ENCODE peak calls at places on chromosomes 16 and 17, in ten cellular contexts. Y is central memory CD4-positive, alpha-beta T cell; P is H4; N is stomach; M is activated T-helper 9 cell treated with anti-CD3 and anti-CD28 coated beads, Interleukin-2, amount 50 U/mL, for 16 hours; R is activated CD8-positive, alpha-beta T cell treated with anti-CD3 and anti-CD28 coated beads for 36 hours; Q is uterus; K is stimulated activated CD4-positive, alpha-beta T cell treated with anti-CD3 and anti-CD28 coated beads, Interleukin-2, amount 100 ng/mL, for 24 hours; U is KBM-7; Z is fibroblast of villous mesenchyme. F is an unnamed sample.

GRCh38 chr17:69802045-69802740 is 272.8 kb upstream of the KCNJ16 start:
- DNase-seq in U (no peak), Q (no peak), K (no peak), R (no peak), Y (no peak), N (no peak), M (no peak), Z (peak; percentile 19), P (no peak), F (no peak)

GRCh38 chr17:48470388-48471034 is 40.5 kb upstream of the SKAP1 start:
- DNase-seq in K (no peak), M (no peak), N (no peak), U (no peak), Z (peak; percentile 41), R (no peak), P (peak; percentile 44), Q (no peak), Y (no peak), F (no peak)

GRCh38 chr17:63911041-63911635 is at the start of gene CSHL1:
- DNase-seq in Z (no peak), K (no peak), N (no peak), M (no peak), P (no peak), Q (no peak), U (no peak), R (no peak), Y (no peak), F (no peak)

GRCh38 chr17:49521088-49521450 is 26.0 kb downstream of the NGFR start:
- DNase-seq in N (no peak), U (no peak), Y (no peak), M (no peak), Z (no peak), K (no peak), P (no peak), Q (no peak), R (no peak), F (no peak)

GRCh38 chr17:3222505-3222904 is 15.0 kb downstream of the OR1A1 start:
- DNase-seq in P (no peak), Q (no peak), K (no peak), R (peak; percentile 13), Z (no peak), N (no peak), M (no peak), Y (no peak), U (no peak), F (no peak)

GRCh38 chr17:70059649-70060048 is 15.4 kb upstream of the KCNJ16 start:
- DNase-seq in K (no peak), U (no peak), Z (no peak), Y (no peak), M (no peak), P (no peak), Q (no peak), N (no peak), R (no peak), F (no peak)

GRCh38 chr16:89484923-89485679 is 5.3 kb downstream of the ANKRD11 start:
- DNase-seq in P (no peak), Y (no peak), Q (no peak), R (peak; percentile 58), N (no peak), K (no peak), M (no peak), U (no peak), Z (no peak), F (no peak)

GRCh38 chr16:58032710-58033293 is 7.2 kb downstream of the MMP15 start:
- DNase-seq in N (peak; percentile 89), P (no peak), U (no peak), R (no peak), Y (no peak), Q (no peak), M (no peak), Z (no peak), K (no peak), F (no peak)

GRCh38 chr17:31411707-31412285 is 20.3 kb downstream of the RAB11FIP4 start:
- DNase-seq in Y (no peak), R (no peak), N (no peak), Z (no peak), K (no peak), Q (no peak), U (no peak), M (no peak), P (no peak), F (no peak)

GRCh38 chr17:18028684-18029540 is 10.1 kb downstream of the ATPAF2 start:
- DNase-seq in K (no peak), M (no peak), Q (no peak), U (no peak), Y (no peak), P (no peak), Z (no peak), N (no peak), R (no peak), F (no peak)

GRCh38 chr16:85441189-85441889 is 171.8 kb upstream of the GSE1 start:
- DNase-seq in Q (no peak), M (no peak), P (no peak), Z (no peak), N (no peak), U (peak; percentile 77), R (peak; percentile 26), K (no peak), Y (no peak), F (no peak)

GRCh38 chr16:80231888-80232287 is 308.9 kb upstream of the DYNLRB2 start:
- DNase-seq in R (peak; percentile 33), N (no peak), Y (no peak), P (peak; percentile 69), Q (no peak), M (no peak), K (peak; percentile 10), Z (peak; percentile 10), U (no peak), F (no peak)

GRCh38 chr17:75814900-75815373 is 29.3 kb downstream of the UNC13D start:
- DNase-seq in M (no peak), Q (no peak), Y (no peak), K (no peak), U (no peak), R (no peak), N (no peak), P (no peak), Z (peak; percentile 51), F (no peak)

GRCh38 chr17:16980813-16981731 is 9.2 kb upstream of the TNFRSF13B start:
- DNase-seq in U (no peak), N (no peak), M (no peak), R (no peak), Z (no peak), Y (no peak), Q (no peak), K (no peak), P (no peak), F (no peak)

GRCh38 chr16:73036074-73036826 is 11.7 kb downstream of the ZFHX3 start:
- DNase-seq in Q (no peak), P (no peak), K (no peak), M (no peak), N (no peak), U (no peak), Y (no peak), Z (no peak), R (no peak), F (no peak)

GRCh38 chr17:33816842-33817241 is 438.2 kb upstream of the CCL2 start:
- DNase-seq in K (no peak), N (no peak), U (no peak), R (no peak), Y (no peak), M (no peak), Q (no peak), Z (no peak), P (no peak), F (no peak)

GRCh38 chr17:41547921-41548843 is 20.1 kb upstream of the KRT19 start:
- DNase-seq in Y (no peak), U (peak; percentile 32), M (peak; percentile 38), R (peak; percentile 90), Q (peak; percentile 84), N (peak; percentile 79), Z (peak; percentile 93), P (peak; percentile 98), K (peak; percentile 78), F (no peak)

GRCh38 chr17:44914148-44914547 is 1.2 kb downstream of the GFAP start:
- DNase-seq in R (no peak), U (no peak), N (no peak), Y (no peak), Z (no peak), K (no peak), P (no peak), M (no peak), Q (no peak), F (no peak)

GRCh38 chr17:61366715-61367413 is 32.8 kb upstream of the TBX2 start:
- DNase-seq in Q (no peak), U (no peak), K (no peak), M (no peak), R (no peak), Z (peak; percentile 89), P (no peak), N (peak; percentile 33), Y (no peak), F (no peak)

GRCh38 chr17:59764292-59764741 is 56.9 kb downstream of the VMP1 start:
- DNase-seq in Q (no peak), Y (no peak), R (peak; percentile 25), U (no peak), P (peak; percentile 51), K (peak; percentile 52), Z (no peak), N (no peak), M (no peak), F (no peak)

GRCh38 chr16:48347980-48348379 is 37.2 kb downstream of the SIAH1 start:
- DNase-seq in R (no peak), N (no peak), K (no peak), Q (no peak), Z (no peak), U (no peak), M (no peak), P (no peak), Y (no peak), F (no peak)

GRCh38 chr16:20774703-20775362 is 11.0 kb downstream of the ACSM3 start:
- DNase-seq in Z (peak; percentile 67), U (peak; percentile 84), N (peak; percentile 85), K (peak; percentile 73), R (peak; percentile 83), M (peak; percentile 16), Q (no peak), Y (peak; percentile 13), P (peak; percentile 75), F (peak; percentile 27)

GRCh38 chr17:6365187-6365943 is 69.6 kb downstream of the AIPL1 start:
- DNase-seq in Z (peak; percentile 87), Y (no peak), M (no peak), U (no peak), Q (no peak), R (no peak), P (peak; percentile 85), N (no peak), K (no peak), F (no peak)

GRCh38 chr17:64162575-64162974 is 32.6 kb upstream of the ERN1 start:
- DNase-seq in Q (no peak), P (no peak), M (no peak), K (no peak), Z (no peak), U (no peak), N (no peak), R (no peak), Y (no peak), F (no peak)

GRCh38 chr17:50817142-50817751 is 18.1 kb upstream of the WFIKKN2 start:
- DNase-seq in Q (peak; percentile 38), Y (peak; percentile 17), U (peak; percentile 47), N (peak; percentile 68), R (peak; percentile 60), P (no peak), K (peak; percentile 75), M (peak; percentile 44), Z (peak; percentile 29), F (peak; percentile 32)

GRCh38 chr16:21990381-21990944 is 10.5 kb downstream of the PDZD9 start:
- DNase-seq in R (no peak), Q (no peak), M (no peak), P (no peak), K (no peak), N (no peak), Z (peak; percentile 20), U (no peak), Y (no peak), F (no peak)

F was measured in naive thymus-derived CD4-positive, alpha-beta T cell.